ENCODE peak calls at places on chromosomes 11 and 22, in five cellular contexts. Q is PC-3; I is IMR-90; N is naive thymus-derived CD4-positive, alpha-beta T cell; A is body of pancreas. T is an unnamed sample.

GRCh38 chr11:73980001-73980960 is 2.4 kb downstream of the UCP2 start:
- DNase-seq in Q (peak; percentile 8), A (peak; percentile 40), I (peak; percentile 20), N (peak; percentile 93), T (no peak)

GRCh38 chr11:67406969-67407699 is 3.3 kb downstream of the TBC1D10C start:
- DNase-seq in I (no peak), N (peak; percentile 33), A (no peak), Q (no peak), T (no peak)

GRCh38 chr11:119421941-119422504 is 949 bp downstream of the THY1 start:
- DNase-seq in A (no peak), Q (no peak), I (peak; percentile 24), N (no peak), T (peak; percentile 34)

GRCh38 chr11:13336246-13336873 is 58.8 kb downstream of the BMAL1 start:
- DNase-seq in Q (no peak), N (no peak), I (peak; percentile 47), A (no peak), T (no peak)

GRCh38 chr22:30822216-30823014 is 127.7 kb downstream of the OSBP2 start:
- DNase-seq in A (no peak), I (no peak), Q (no peak), N (no peak), T (peak; percentile 4)

GRCh38 chr22:28734393-28734792 is 7.2 kb downstream of the CHEK2 start:
- DNase-seq in I (no peak), A (no peak), N (no peak), Q (no peak), T (no peak)

GRCh38 chr22:35913925-35914324 is 114.7 kb downstream of the RBFOX2 start:
- DNase-seq in N (no peak), A (no peak), I (no peak), Q (no peak), T (no peak)

GRCh38 chr11:33723238-33723881 is 12.9 kb downstream of the CD59 start:
- DNase-seq in Q (peak; percentile 80), I (peak; percentile 96), N (no peak), A (no peak), T (peak; percentile 87)

GRCh38 chr11:68913188-68913587 is 9.5 kb downstream of the IGHMBP2 start:
- DNase-seq in Q (no peak), N (no peak), I (no peak), A (no peak), T (no peak)

GRCh38 chr11:126060651-126061220 is 1.9 kb downstream of the CDON start:
- DNase-seq in A (no peak), Q (peak; percentile 60), I (no peak), N (no peak), T (no peak)
- H3K27ac ChIP-seq in A (no peak overlapping the region), Q (no peak overlapping the region), I (no peak overlapping the region), N (no peak overlapping the region), T (no peak overlapping the region)

GRCh38 chr11:63818609-63819008 is 5.4 kb downstream of the SPINDOC start:
- DNase-seq in A (no peak), I (no peak), N (no peak), Q (no peak), T (no peak)
- H3K36me3 ChIP-seq in A (no peaks in the 10 kb centered on the region), I (peaks cover 63% of the 10 kb centered on the region), N (peaks cover 7% of the 10 kb centered on the region), Q (peaks cover 53% of the 10 kb centered on the region), T (peaks cover 46% of the 10 kb centered on the region)

GRCh38 chr11:65786008-65786785 is 666 bp upstream of the OVOL1 start:
- DNase-seq in A (no peak), N (no peak), Q (no peak), I (no peak), T (no peak)

GRCh38 chr11:65787649-65788622 is 1.1 kb downstream of the OVOL1 start:
- DNase-seq in Q (no peak), A (peak; percentile 52), N (peak; percentile 26), I (no peak), T (no peak)

GRCh38 chr11:65785329-65786007 is 1.4 kb upstream of the OVOL1 start:
- DNase-seq in I (no peak), Q (no peak), A (no peak), N (peak; percentile 26), T (no peak)

GRCh38 chr11:65788801-65789200 is 1.9 kb downstream of the OVOL1 start:
- DNase-seq in I (no peak), N (no peak), A (no peak), Q (no peak), T (no peak)

GRCh38 chr11:65786786-65787636 is at the start of gene OVOL1:
- DNase-seq in I (no peak), A (peak; percentile 87), N (peak; percentile 25), Q (peak; percentile 93), T (no peak)
- H3K27ac ChIP-seq in I (no peak within 1 kb of the TSS), A (peak within 1 kb of the TSS; percentile 16), N (no peak within 1 kb of the TSS), Q (no peak within 1 kb of the TSS), T (no peak within 1 kb of the TSS)

DNA sequence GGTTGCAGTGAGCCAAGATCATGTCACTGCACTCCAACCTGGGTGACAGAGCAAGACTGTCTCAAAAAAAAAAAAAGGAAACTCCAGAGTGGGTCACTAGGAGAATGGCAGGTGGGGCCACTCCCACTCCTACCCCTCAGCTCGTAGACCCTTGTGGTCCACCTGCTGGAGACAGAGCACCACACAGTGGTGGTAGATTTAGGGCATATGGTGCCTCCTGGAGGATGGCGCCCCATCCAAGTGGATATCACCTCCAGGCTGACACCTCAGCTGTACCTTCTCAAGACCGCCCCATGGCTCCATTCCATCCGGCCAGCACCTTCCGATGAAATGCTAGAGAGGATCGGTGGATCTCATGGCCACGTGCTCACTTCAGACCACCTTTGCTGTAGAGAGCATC is 6.2 kb downstream of the CYTH4 start:
- DNase-seq in N (no peak), A (no peak), Q (no peak), I (no peak), T (no peak)
- H3K36me3 ChIP-seq in N (peaks cover 24% of the 10 kb centered on the region), A (no peaks in the 10 kb centered on the region), Q (no peaks in the 10 kb centered on the region), I (no peaks in the 10 kb centered on the region), T (no peaks in the 10 kb centered on the region)

T was measured in cardiac muscle cell.